ENCODE peak calls at places on chromosomes 13 and 19, in nine cellular contexts. One of them, this sample, is unnamed.

GRCh38 chr13:100875392-100876043 is 200.9 kb upstream of the TMTC4 start:
- DNase-seq in bronchial epithelial cell: peak; percentile 51
- DNase-seq in spleen: no peak
- DNase-seq in mammary epithelial cell: peak; percentile 63
- DNase-seq in cardiac fibroblast: peak; percentile 63
- DNase-seq in left lung: no peak
- DNase-seq in psoas muscle: no peak
- DNase-seq in heart right ventricle: no peak
- DNase-seq in heart left ventricle: no peak
- DNase-seq in this sample: peak; percentile 91

GRCh38 chr19:54153731-54154326 is 5.7 kb downstream of the LENG1 start:
- DNase-seq in heart left ventricle: no peak
- DNase-seq in cardiac fibroblast: no peak
- DNase-seq in psoas muscle: no peak
- DNase-seq in bronchial epithelial cell: no peak
- DNase-seq in heart right ventricle: no peak
- DNase-seq in mammary epithelial cell: no peak
- DNase-seq in left lung: no peak
- DNase-seq in spleen: no peak
- DNase-seq in this sample: no peak

GRCh38 chr13:79810671-79811070 is 329.7 kb downstream of the NDFIP2 start:
- DNase-seq in spleen: no peak
- DNase-seq in heart left ventricle: no peak
- DNase-seq in psoas muscle: no peak
- DNase-seq in heart right ventricle: no peak
- DNase-seq in bronchial epithelial cell: peak; percentile 32
- DNase-seq in cardiac fibroblast: peak; percentile 63
- DNase-seq in left lung: no peak
- DNase-seq in mammary epithelial cell: peak; percentile 22
- DNase-seq in this sample: peak; percentile 71

GRCh38 chr13:26968431-26969335 is 202.9 kb downstream of the USP12 start:
- DNase-seq in heart left ventricle: no peak
- DNase-seq in left lung: no peak
- DNase-seq in bronchial epithelial cell: no peak
- DNase-seq in mammary epithelial cell: no peak
- DNase-seq in spleen: peak; percentile 45
- DNase-seq in cardiac fibroblast: no peak
- DNase-seq in psoas muscle: no peak
- DNase-seq in heart right ventricle: no peak
- DNase-seq in this sample: no peak

GRCh38 chr19:33767898-33768413 is 28.7 kb upstream of the KCTD15 start:
- DNase-seq in heart left ventricle: no peak
- DNase-seq in spleen: no peak
- DNase-seq in cardiac fibroblast: peak; percentile 24
- DNase-seq in heart right ventricle: no peak
- DNase-seq in mammary epithelial cell: no peak
- DNase-seq in bronchial epithelial cell: no peak
- DNase-seq in left lung: no peak
- DNase-seq in psoas muscle: no peak
- DNase-seq in this sample: no peak

GRCh38 chr13:36548129-36548528 is 115.8 kb downstream of the CCNA1 start:
- DNase-seq in heart left ventricle: no peak
- DNase-seq in heart right ventricle: peak; percentile 15
- DNase-seq in left lung: no peak
- DNase-seq in bronchial epithelial cell: no peak
- DNase-seq in psoas muscle: no peak
- DNase-seq in mammary epithelial cell: no peak
- DNase-seq in cardiac fibroblast: no peak
- DNase-seq in spleen: no peak
- DNase-seq in this sample: no peak

GRCh38 chr19:6402834-6403608 is 10.1 kb upstream of the GTF2F1 start:
- DNase-seq in heart right ventricle: no peak
- DNase-seq in spleen: no peak
- DNase-seq in bronchial epithelial cell: no peak
- DNase-seq in left lung: no peak
- DNase-seq in psoas muscle: no peak
- DNase-seq in mammary epithelial cell: no peak
- DNase-seq in cardiac fibroblast: peak; percentile 87
- DNase-seq in heart left ventricle: no peak
- DNase-seq in this sample: peak; percentile 54

GRCh38 chr19:13795595-13796300 is 505 bp downstream of the ZSWIM4 start:
- DNase-seq in left lung: no peak
- DNase-seq in cardiac fibroblast: no peak
- DNase-seq in mammary epithelial cell: peak; percentile 24
- DNase-seq in heart right ventricle: no peak
- DNase-seq in psoas muscle: no peak
- DNase-seq in heart left ventricle: peak; percentile 33
- DNase-seq in spleen: no peak
- DNase-seq in bronchial epithelial cell: no peak
- DNase-seq in this sample: peak; percentile 15

GRCh38 chr19:16070366-16070990 is 5.8 kb upstream of the TPM4 start:
- DNase-seq in left lung: peak; percentile 90
- DNase-seq in psoas muscle: peak; percentile 59
- DNase-seq in bronchial epithelial cell: peak; percentile 83
- DNase-seq in cardiac fibroblast: no peak
- DNase-seq in mammary epithelial cell: peak; percentile 88
- DNase-seq in spleen: peak; percentile 96
- DNase-seq in heart left ventricle: peak; percentile 54
- DNase-seq in heart right ventricle: peak; percentile 36
- DNase-seq in this sample: no peak

GRCh38 chr13:26719356-26719945 is 41.1 kb downstream of the GPR12 start:
- DNase-seq in spleen: no peak
- DNase-seq in mammary epithelial cell: no peak
- DNase-seq in psoas muscle: no peak
- DNase-seq in heart right ventricle: no peak
- DNase-seq in heart left ventricle: no peak
- DNase-seq in cardiac fibroblast: no peak
- DNase-seq in bronchial epithelial cell: no peak
- DNase-seq in left lung: no peak
- DNase-seq in this sample: peak; percentile 3

GRCh38 chr19:8490395-8490760 is 12.1 kb downstream of the PRAM1 start:
- DNase-seq in psoas muscle: no peak
- DNase-seq in spleen: peak; percentile 68
- DNase-seq in mammary epithelial cell: no peak
- DNase-seq in bronchial epithelial cell: no peak
- DNase-seq in heart left ventricle: no peak
- DNase-seq in left lung: peak; percentile 72
- DNase-seq in heart right ventricle: no peak
- DNase-seq in cardiac fibroblast: no peak
- DNase-seq in this sample: no peak

GRCh38 chr13:59951011-59951410 is 212.7 kb downstream of the DIAPH3 start:
- DNase-seq in psoas muscle: no peak
- DNase-seq in heart left ventricle: no peak
- DNase-seq in mammary epithelial cell: no peak
- DNase-seq in spleen: no peak
- DNase-seq in heart right ventricle: no peak
- DNase-seq in left lung: no peak
- DNase-seq in bronchial epithelial cell: no peak
- DNase-seq in cardiac fibroblast: no peak
- DNase-seq in this sample: no peak

GRCh38 chr13:21894703-21895699 is 224.1 kb downstream of the FGF9 start:
- DNase-seq in left lung: no peak
- DNase-seq in mammary epithelial cell: no peak
- DNase-seq in bronchial epithelial cell: no peak
- DNase-seq in cardiac fibroblast: no peak
- DNase-seq in heart left ventricle: no peak
- DNase-seq in spleen: no peak
- DNase-seq in heart right ventricle: no peak
- DNase-seq in psoas muscle: no peak
- DNase-seq in this sample: no peak

GRCh38 chr19:45492627-45493470 is 4.0 kb downstream of the RTN2 start:
- DNase-seq in heart left ventricle: peak; percentile 76
- DNase-seq in psoas muscle: peak; percentile 79
- DNase-seq in bronchial epithelial cell: no peak
- DNase-seq in left lung: peak; percentile 78
- DNase-seq in heart right ventricle: peak; percentile 65
- DNase-seq in spleen: no peak
- DNase-seq in mammary epithelial cell: no peak
- DNase-seq in cardiac fibroblast: peak; percentile 89
- DNase-seq in this sample: peak; percentile 70

GRCh38 chr19:45494261-45494916 is 2.5 kb downstream of the RTN2 start:
- DNase-seq in bronchial epithelial cell: no peak
- DNase-seq in spleen: no peak
- DNase-seq in heart left ventricle: no peak
- DNase-seq in psoas muscle: no peak
- DNase-seq in left lung: no peak
- DNase-seq in cardiac fibroblast: no peak
- DNase-seq in mammary epithelial cell: no peak
- DNase-seq in heart right ventricle: no peak
- DNase-seq in this sample: no peak

GRCh38 chr19:45495178-45495577 is 1.7 kb downstream of the RTN2 start:
- DNase-seq in heart right ventricle: no peak
- DNase-seq in mammary epithelial cell: no peak
- DNase-seq in left lung: no peak
- DNase-seq in heart left ventricle: no peak
- DNase-seq in cardiac fibroblast: no peak
- DNase-seq in spleen: no peak
- DNase-seq in bronchial epithelial cell: no peak
- DNase-seq in psoas muscle: no peak
- DNase-seq in this sample: no peak

GRCh38 chr19:45489216-45489855 is 7.5 kb downstream of the RTN2 start:
- DNase-seq in cardiac fibroblast: no peak
- DNase-seq in mammary epithelial cell: no peak
- DNase-seq in left lung: peak; percentile 61
- DNase-seq in heart right ventricle: no peak
- DNase-seq in heart left ventricle: no peak
- DNase-seq in spleen: no peak
- DNase-seq in psoas muscle: no peak
- DNase-seq in bronchial epithelial cell: no peak
- DNase-seq in this sample: no peak

GRCh38 chr19:45492137-45492626 is 4.7 kb downstream of the RTN2 start:
- DNase-seq in mammary epithelial cell: no peak
- DNase-seq in heart right ventricle: no peak
- DNase-seq in bronchial epithelial cell: no peak
- DNase-seq in cardiac fibroblast: no peak
- DNase-seq in psoas muscle: no peak
- DNase-seq in heart left ventricle: no peak
- DNase-seq in left lung: no peak
- DNase-seq in spleen: no peak
- DNase-seq in this sample: no peak
- H3K4me3 ChIP-seq in mammary epithelial cell: no peak overlapping the region
- H3K4me3 ChIP-seq in heart right ventricle: no peak overlapping the region
- H3K4me3 ChIP-seq in bronchial epithelial cell: no peak overlapping the region
- H3K4me3 ChIP-seq in cardiac fibroblast: no peak overlapping the region
- H3K4me3 ChIP-seq in psoas muscle: peak overlapping the region; percentile 79
- H3K4me3 ChIP-seq in heart left ventricle: peak overlapping the region; percentile 79
- H3K4me3 ChIP-seq in left lung: no peak overlapping the region
- H3K4me3 ChIP-seq in spleen: no peak overlapping the region
- H3K4me3 ChIP-seq in this sample: peak overlapping the region; percentile 72

DNA sequence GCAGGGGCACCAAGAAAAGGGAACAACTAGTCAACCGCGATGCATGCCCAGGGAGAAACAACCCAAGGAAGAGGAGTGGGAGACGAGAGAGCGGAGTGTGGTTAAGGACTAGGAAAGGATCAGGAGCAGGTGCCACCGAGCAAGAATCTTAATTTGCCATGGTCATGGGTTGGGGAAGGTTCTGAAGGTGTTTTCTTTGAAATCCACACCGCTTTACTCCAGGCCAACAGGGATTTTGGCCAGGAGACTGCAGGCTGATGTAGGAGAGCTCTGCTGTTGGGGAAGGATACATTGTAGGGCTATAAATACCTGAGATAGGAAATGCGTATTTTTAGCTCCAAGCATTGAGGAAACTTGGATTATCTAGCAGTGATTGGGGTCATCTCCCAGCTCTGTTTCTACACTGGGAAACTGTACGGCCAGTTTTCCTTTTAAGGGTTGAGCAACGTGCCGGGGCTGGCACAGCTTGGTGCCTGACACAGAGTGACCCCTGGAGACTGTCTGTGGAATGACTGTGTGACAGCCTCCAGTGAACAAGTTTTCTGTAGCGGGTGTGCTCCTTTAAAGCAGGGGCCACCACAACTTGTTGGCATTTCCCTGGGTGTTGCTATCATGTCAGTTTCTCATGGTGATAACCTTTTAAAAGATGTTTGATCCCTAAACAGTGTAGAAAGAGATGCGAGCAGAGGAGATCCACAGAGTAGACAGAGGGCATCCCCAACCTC is 34.2 kb downstream of the ZNF536 start:
- DNase-seq in left lung: no peak
- DNase-seq in cardiac fibroblast: no peak
- DNase-seq in spleen: no peak
- DNase-seq in bronchial epithelial cell: no peak
- DNase-seq in mammary epithelial cell: no peak
- DNase-seq in heart right ventricle: peak; percentile 33
- DNase-seq in heart left ventricle: no peak
- DNase-seq in psoas muscle: no peak
- DNase-seq in this sample: peak; percentile 61
- TF ChIP-seq CTCF in left lung: no peak
- TF ChIP-seq CTCF in cardiac fibroblast: no peak
- TF ChIP-seq CTCF in spleen: peak; percentile 31
- TF ChIP-seq CTCF in bronchial epithelial cell: no peak
- TF ChIP-seq CTCF in mammary epithelial cell: no peak
- TF ChIP-seq CTCF in heart right ventricle: peak; percentile 45
- TF ChIP-seq CTCF in heart left ventricle: peak; percentile 51
- TF ChIP-seq CTCF in psoas muscle: peak; percentile 30
- TF ChIP-seq CTCF in this sample: peak; percentile 76

GRCh38 chr19:38266981-38267597 is 2.7 kb downstream of the SPINT2 start:
- DNase-seq in mammary epithelial cell: peak; percentile 86
- DNase-seq in left lung: no peak
- DNase-seq in bronchial epithelial cell: peak; percentile 82
- DNase-seq in heart left ventricle: no peak
- DNase-seq in psoas muscle: no peak
- DNase-seq in spleen: no peak
- DNase-seq in heart right ventricle: no peak
- DNase-seq in cardiac fibroblast: peak; percentile 56
- DNase-seq in this sample: no peak
- H3K4me3 ChIP-seq in mammary epithelial cell: peak overlapping the region; percentile 83
- H3K4me3 ChIP-seq in left lung: no peak overlapping the region
- H3K4me3 ChIP-seq in bronchial epithelial cell: peak overlapping the region; percentile 98
- H3K4me3 ChIP-seq in heart left ventricle: no peak overlapping the region
- H3K4me3 ChIP-seq in psoas muscle: no peak overlapping the region
- H3K4me3 ChIP-seq in spleen: no peak overlapping the region
- H3K4me3 ChIP-seq in heart right ventricle: no peak overlapping the region
- H3K4me3 ChIP-seq in cardiac fibroblast: no peak overlapping the region
- H3K4me3 ChIP-seq in this sample: no peak overlapping the region

DNA sequence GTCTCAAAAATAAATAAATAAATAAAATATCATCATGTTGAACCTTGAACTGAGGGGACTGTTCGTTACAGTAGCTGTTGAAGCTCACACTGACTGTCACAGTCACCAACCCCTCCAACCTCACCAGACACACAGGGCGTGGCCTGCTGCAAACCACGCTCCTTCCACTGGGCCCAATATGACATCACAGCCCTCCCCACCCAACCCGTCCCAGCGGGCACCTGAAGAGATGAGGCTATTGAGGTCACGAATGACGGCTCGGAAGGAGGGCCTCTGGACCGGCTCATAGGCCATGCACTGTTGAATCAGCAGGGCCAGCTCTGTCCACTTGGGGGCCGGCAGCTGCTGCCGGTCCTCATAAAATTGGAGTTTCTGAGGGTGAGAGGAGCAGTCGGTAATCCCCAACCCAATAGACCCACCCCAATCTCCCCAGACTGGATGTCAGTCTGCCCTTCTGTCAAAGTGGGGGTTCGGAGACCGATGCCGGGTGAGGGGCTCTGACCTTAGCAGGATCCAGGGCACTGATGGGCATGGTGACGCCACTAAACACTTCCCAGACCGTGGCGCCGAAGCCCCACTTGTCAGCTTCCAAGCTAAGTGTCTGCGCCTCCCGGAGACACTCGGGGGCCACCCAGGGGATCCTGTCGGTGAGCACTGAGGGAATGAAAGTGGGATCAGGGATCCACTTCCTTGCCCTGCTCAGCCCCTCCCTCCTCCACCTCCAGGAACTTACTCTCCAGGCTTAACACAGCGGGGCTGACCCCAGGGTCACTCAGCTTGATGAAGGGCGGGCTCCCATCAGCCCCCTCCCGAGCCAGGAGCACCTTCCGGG is 13.2 kb downstream of the JAK3 start:
- DNase-seq in heart left ventricle: no peak
- DNase-seq in mammary epithelial cell: no peak
- DNase-seq in heart right ventricle: no peak
- DNase-seq in bronchial epithelial cell: no peak
- DNase-seq in left lung: no peak
- DNase-seq in spleen: no peak
- DNase-seq in psoas muscle: no peak
- DNase-seq in cardiac fibroblast: no peak
- DNase-seq in this sample: no peak
- TF ChIP-seq CTCF in heart left ventricle: no peak
- TF ChIP-seq CTCF in mammary epithelial cell: peak; percentile 6
- TF ChIP-seq CTCF in heart right ventricle: no peak
- TF ChIP-seq CTCF in bronchial epithelial cell: no peak
- TF ChIP-seq CTCF in left lung: no peak
- TF ChIP-seq CTCF in spleen: no peak
- TF ChIP-seq CTCF in psoas muscle: no peak
- TF ChIP-seq CTCF in cardiac fibroblast: no peak
- TF ChIP-seq CTCF in this sample: no peak